ENCODE peak calls at places on chromosome 15, in eight cellular contexts. F is mesenteric fat pad; M is occipital lobe; B is central memory CD4-positive, alpha-beta T cell; K is H9; H is Calu3; J is tibial artery; X is WERI-Rb-1. Y is an unnamed sample.

GRCh38 chr15:70466895-70467529 is 296.3 kb downstream of the UACA start:
- DNase-seq in F (no peak), M (peak), B (peak), K (peak), H (peak), J (peak), X (peak), Y (no peak)

GRCh38 chr15:80403712-80404056 is 498 bp upstream of the ARNT2 start:
- DNase-seq in F (no peak), M (peak), B (no peak), K (peak), H (peak), J (no peak), X (peak), Y (no peak)

GRCh38 chr15:62212746-62213145 is 47.7 kb upstream of the C2CD4B start:
- DNase-seq in F (no peak), M (no peak), B (peak), K (no peak), H (no peak), J (no peak), X (no peak), Y (no peak)

GRCh38 chr15:49734831-49735508 is 114.1 kb downstream of the DTWD1 start:
- DNase-seq in F (no peak), M (no peak), B (no peak), K (no peak), H (no peak), J (no peak), X (no peak), Y (no peak)

GRCh38 chr15:61549727-61550126 is 320.6 kb upstream of the RORA start:
- DNase-seq in F (no peak), M (no peak), B (no peak), K (no peak), H (no peak), J (no peak), X (no peak), Y (no peak)

GRCh38 chr15:88243156-88243555 is 13.4 kb downstream of the NTRK3 start:
- DNase-seq in F (no peak), M (no peak), B (no peak), K (no peak), H (no peak), J (no peak), X (no peak), Y (no peak)

GRCh38 chr15:64738231-64739095 is 36.9 kb downstream of the RBPMS2 start:
- DNase-seq in F (no peak), M (no peak), B (no peak), K (no peak), H (no peak), J (no peak), X (no peak), Y (no peak)

GRCh38 chr15:79136434-79137046 is 46.0 kb upstream of the RASGRF1 start:
- DNase-seq in F (no peak), M (no peak), B (no peak), K (peak), H (no peak), J (no peak), X (no peak), Y (no peak)

GRCh38 chr15:75659928-75660645 is 12.4 kb downstream of the SNX33 start:
- DNase-seq in F (no peak), M (no peak), B (no peak), K (no peak), H (no peak), J (no peak), X (peak), Y (peak)

GRCh38 chr15:85793641-85794597 is 806 bp downstream of the KLHL25 start:
- DNase-seq in F (no peak), M (no peak), B (peak), K (no peak), H (peak), J (peak), X (peak), Y (no peak)

GRCh38 chr15:94002026-94002425 is 229.3 kb upstream of the MCTP2 start:
- DNase-seq in F (no peak), M (no peak), B (no peak), K (no peak), H (no peak), J (no peak), X (no peak), Y (no peak)

GRCh38 chr15:64713592-64713991 is 61.8 kb downstream of the RBPMS2 start:
- DNase-seq in F (no peak), M (no peak), B (no peak), K (no peak), H (no peak), J (no peak), X (no peak), Y (no peak)

GRCh38 chr15:38652998-38653397 is 88.4 kb upstream of the RASGRP1 start:
- DNase-seq in F (no peak), M (no peak), B (peak), K (no peak), H (no peak), J (no peak), X (peak), Y (no peak)

GRCh38 chr15:90561344-90562244 is 31.9 kb downstream of the CRTC3 start:
- DNase-seq in F (no peak), M (no peak), B (peak), K (no peak), H (no peak), J (peak), X (peak), Y (no peak)

GRCh38 chr15:70758790-70759462 is 4.4 kb downstream of the UACA start:
- DNase-seq in F (no peak), M (no peak), B (no peak), K (no peak), H (no peak), J (no peak), X (no peak), Y (no peak)

GRCh38 chr15:71116366-71116765 is 1.1 kb downstream of the THSD4 start:
- DNase-seq in F (no peak), M (no peak), B (no peak), K (no peak), H (peak), J (no peak), X (no peak), Y (no peak)

GRCh38 chr15:62534996-62535395 is 369.9 kb upstream of the C2CD4B start:
- DNase-seq in F (no peak), M (no peak), B (no peak), K (no peak), H (no peak), J (no peak), X (no peak), Y (no peak)

GRCh38 chr15:69735126-69735525 is 282.5 kb downstream of the RPLP1 start:
- DNase-seq in F (no peak), M (no peak), B (no peak), K (no peak), H (no peak), J (peak), X (no peak), Y (peak)

GRCh38 chr15:31177936-31178335 is 76.4 kb upstream of the TRPM1 start:
- DNase-seq in F (no peak), M (no peak), B (no peak), K (no peak), H (no peak), J (no peak), X (no peak), Y (no peak)

GRCh38 chr15:39321977-39322376 is 258.9 kb upstream of the THBS1 start:
- DNase-seq in F (no peak), M (no peak), B (no peak), K (no peak), H (no peak), J (no peak), X (no peak), Y (no peak)

GRCh38 chr15:68014219-68014618 is 39.9 kb upstream of the PIAS1 start:
- DNase-seq in F (no peak), M (no peak), B (no peak), K (no peak), H (no peak), J (no peak), X (no peak), Y (no peak)

GRCh38 chr15:73539726-73540125 is 93.5 kb downstream of the NPTN start:
- DNase-seq in F (no peak), M (no peak), B (no peak), K (no peak), H (no peak), J (no peak), X (no peak), Y (no peak)

GRCh38 chr15:93001156-93001555 is 87.9 kb downstream of the RGMA start:
- DNase-seq in F (no peak), M (no peak), B (no peak), K (no peak), H (no peak), J (no peak), X (no peak), Y (no peak)

GRCh38 chr15:64349375-64349774 is 6.6 kb downstream of the CSNK1G1 start:
- DNase-seq in F (no peak), M (no peak), B (no peak), K (no peak), H (no peak), J (no peak), X (no peak), Y (no peak)